ENCODE peak calls at places on chromosomes 12 and 14, in seven cellular contexts. U, I, D, F, H, P and L are unnamed samples.

GRCh38 chr12:19978193-19978592 is 390.1 kb upstream of the PDE3A start:
- DNase-seq in U (no peak), I (no peak), D (no peak), F (no peak), H (no peak), P (peak; percentile 96), L (peak; percentile 24)

GRCh38 chr14:69376439-69376838 is 21.7 kb downstream of the ERH start:
- DNase-seq in U (no peak), I (no peak), D (no peak), F (no peak), H (no peak), P (peak; percentile 41), L (no peak)

GRCh38 chr14:99395904-99396530 is 84.6 kb downstream of the SETD3 start:
- DNase-seq in U (peak; percentile 7), I (peak; percentile 60), D (no peak), F (no peak), H (no peak), P (no peak), L (no peak)

GRCh38 chr14:34081576-34082136 is 130.8 kb upstream of the EGLN3 start:
- DNase-seq in U (no peak), I (no peak), D (no peak), F (peak; percentile 66), H (no peak), P (no peak), L (no peak)

GRCh38 chr12:46385439-46385838 is 12.9 kb upstream of the SLC38A2 start:
- DNase-seq in U (no peak), I (no peak), D (no peak), F (no peak), H (no peak), P (no peak), L (no peak)

GRCh38 chr12:21695896-21696295 is 38.3 kb upstream of the LDHB start:
- DNase-seq in U (no peak), I (no peak), D (no peak), F (no peak), H (no peak), P (peak; percentile 27), L (no peak)

GRCh38 chr12:124411291-124411878 is 116.5 kb downstream of the RFLNA start:
- DNase-seq in U (no peak), I (no peak), D (no peak), F (peak; percentile 39), H (no peak), P (peak; percentile 85), L (peak; percentile 74)

GRCh38 chr12:50980545-50980944 is 28.2 kb downstream of the HIGD1C start:
- DNase-seq in U (no peak), I (no peak), D (no peak), F (no peak), H (no peak), P (no peak), L (no peak)

GRCh38 chr12:12398026-12398859 is 41.4 kb downstream of the BORCS5 start:
- DNase-seq in U (no peak), I (no peak), D (no peak), F (peak; percentile 53), H (no peak), P (peak; percentile 96), L (peak; percentile 76)

GRCh38 chr14:50320279-50320678 is 8.2 kb downstream of the DMAC2L start:
- DNase-seq in U (no peak), I (peak; percentile 28), D (no peak), F (no peak), H (no peak), P (peak; percentile 52), L (no peak)

GRCh38 chr12:2957816-2958431 is 1.3 kb upstream of the TEAD4 start:
- DNase-seq in U (no peak), I (no peak), D (no peak), F (no peak), H (no peak), P (no peak), L (no peak)

GRCh38 chr12:63301311-63301710 is 150.3 kb upstream of the AVPR1A start:
- DNase-seq in U (no peak), I (no peak), D (no peak), F (no peak), H (no peak), P (no peak), L (no peak)

GRCh38 chr14:77508249-77508648 is 9.6 kb upstream of the ISM2 start:
- DNase-seq in U (no peak), I (no peak), D (no peak), F (no peak), H (no peak), P (no peak), L (no peak)

GRCh38 chr12:26164118-26164517 is 31.3 kb upstream of the SSPN start:
- DNase-seq in U (no peak), I (no peak), D (no peak), F (no peak), H (no peak), P (no peak), L (no peak)

GRCh38 chr12:67161322-67161918 is 107.7 kb upstream of the CAND1 start:
- DNase-seq in U (no peak), I (peak; percentile 54), D (peak; percentile 25), F (peak; percentile 32), H (no peak), P (peak; percentile 30), L (peak; percentile 2)

GRCh38 chr12:47079894-47080724 is at the start of gene AMIGO2:
- DNase-seq in U (no peak), I (peak; percentile 58), D (peak; percentile 48), F (peak; percentile 50), H (no peak), P (no peak), L (no peak)

GRCh38 chr14:49982522-49982951 is 89.7 kb downstream of the ARF6 start:
- DNase-seq in U (no peak), I (no peak), D (no peak), F (peak; percentile 14), H (no peak), P (peak; percentile 91), L (peak; percentile 84)

GRCh38 chr14:41749425-41749824 is 142.7 kb downstream of the LRFN5 start:
- DNase-seq in U (no peak), I (no peak), D (no peak), F (no peak), H (no peak), P (no peak), L (no peak)